ENCODE peak calls at places on chromosomes 7 and 10, in ten cellular contexts. M, Z, D, P, B, V, E, R, G and W are unnamed samples.

GRCh38 chr10:59107147-59107546 is 69.3 kb upstream of the PHYHIPL start:
- DNase-seq in M (peak), Z (no peak), D (peak), P (no peak), B (no peak), V (no peak), E (no peak), R (no peak), G (no peak), W (no peak)

GRCh38 chr7:15489383-15489782 is 72.4 kb downstream of the AGMO start:
- DNase-seq in M (no peak), Z (no peak), D (no peak), P (no peak), B (no peak), V (no peak), E (no peak), R (no peak), G (no peak), W (no peak)

GRCh38 chr7:117808910-117809705 is 64.1 kb downstream of the CTTNBP2 start:
- DNase-seq in M (no peak), Z (no peak), D (no peak), P (no peak), B (no peak), V (no peak), E (no peak), R (peak), G (no peak), W (no peak)

GRCh38 chr10:126458453-126458852 is 70.2 kb upstream of the ADAM12 start:
- DNase-seq in M (no peak), Z (no peak), D (no peak), P (no peak), B (no peak), V (no peak), E (no peak), R (peak), G (no peak), W (no peak)

GRCh38 chr7:537911-538634 is 18.4 kb upstream of the PDGFA start:
- DNase-seq in M (no peak), Z (peak), D (no peak), P (peak), B (no peak), V (peak), E (peak), R (peak), G (no peak), W (no peak)

GRCh38 chr7:45685619-45686240 is 111.6 kb downstream of the ADCY1 start:
- DNase-seq in M (no peak), Z (no peak), D (no peak), P (no peak), B (no peak), V (no peak), E (no peak), R (no peak), G (no peak), W (no peak)

GRCh38 chr10:75959209-75959608 is 527.8 kb downstream of the LRMDA start:
- DNase-seq in M (no peak), Z (peak), D (no peak), P (no peak), B (no peak), V (peak), E (peak), R (peak), G (no peak), W (no peak)

GRCh38 chr10:71357792-71358265 is 38.8 kb downstream of the SLC29A3 start:
- DNase-seq in M (no peak), Z (no peak), D (no peak), P (no peak), B (no peak), V (peak), E (no peak), R (no peak), G (no peak), W (no peak)

GRCh38 chr7:106116162-106116704 is 4.1 kb upstream of the SYPL1 start:
- DNase-seq in M (no peak), Z (no peak), D (peak), P (no peak), B (no peak), V (no peak), E (no peak), R (no peak), G (no peak), W (no peak)

GRCh38 chr10:288605-289200 is 153.4 kb downstream of the ZMYND11 start:
- DNase-seq in M (no peak), Z (no peak), D (no peak), P (no peak), B (no peak), V (no peak), E (no peak), R (no peak), G (no peak), W (no peak)

GRCh38 chr7:1969459-1970284 is 263.1 kb downstream of the MAD1L1 start:
- DNase-seq in M (peak), Z (no peak), D (no peak), P (no peak), B (no peak), V (no peak), E (no peak), R (no peak), G (no peak), W (peak)

GRCh38 chr7:124929467-124930172 is at the start of gene POT1:
- DNase-seq in M (peak), Z (peak), D (peak), P (peak), B (peak), V (peak), E (peak), R (peak), G (peak), W (peak)

GRCh38 chr10:121437596-121437995 is 160.6 kb downstream of the FGFR2 start:
- DNase-seq in M (peak), Z (no peak), D (no peak), P (peak), B (no peak), V (peak), E (no peak), R (no peak), G (no peak), W (peak)

GRCh38 chr10:843703-844102 is 87.8 kb downstream of the LARP4B start:
- DNase-seq in M (no peak), Z (no peak), D (no peak), P (no peak), B (no peak), V (no peak), E (no peak), R (peak), G (no peak), W (no peak)